ENCODE peak calls at places on chromosome 11, in eight cellular contexts. D, H, W, E, L, S, P and A are unnamed samples.

GRCh38 chr11:21552910-21553309 is 640.0 kb upstream of the ANO5 start:
- DNase-seq in D (no peak), H (no peak), W (no peak), E (no peak), L (no peak), S (no peak), P (peak), A (no peak)

GRCh38 chr11:312092-312816 is 1.6 kb upstream of the IFITM1 start:
- DNase-seq in D (no peak), H (no peak), W (peak), E (no peak), L (no peak), S (no peak), P (no peak), A (no peak)

GRCh38 chr11:134358853-134359490 is 27.2 kb downstream of the GLB1L2 start:
- DNase-seq in D (no peak), H (no peak), W (no peak), E (no peak), L (no peak), S (no peak), P (no peak), A (no peak)

GRCh38 chr11:35714882-35715612 is 52.5 kb downstream of the TRIM44 start:
- DNase-seq in D (no peak), H (no peak), W (peak), E (no peak), L (no peak), S (peak), P (peak), A (peak)

GRCh38 chr11:114040706-114041211 is 18.8 kb upstream of the ZBTB16 start:
- DNase-seq in D (peak), H (no peak), W (peak), E (no peak), L (peak), S (no peak), P (peak), A (no peak)

GRCh38 chr11:111393096-111393495 is 14.0 kb upstream of the POU2AF1 start:
- DNase-seq in D (no peak), H (no peak), W (no peak), E (no peak), L (no peak), S (peak), P (no peak), A (no peak)

GRCh38 chr11:86978247-86978646 is 23.1 kb upstream of the FZD4 start:
- DNase-seq in D (no peak), H (no peak), W (peak), E (no peak), L (no peak), S (no peak), P (peak), A (no peak)

GRCh38 chr11:134024420-134025085 is 44.3 kb upstream of the JAM3 start:
- DNase-seq in D (no peak), H (no peak), W (no peak), E (no peak), L (no peak), S (peak), P (no peak), A (no peak)

GRCh38 chr11:128039140-128040021 is 548.0 kb downstream of the ETS1 start:
- DNase-seq in D (peak), H (peak), W (peak), E (no peak), L (peak), S (peak), P (peak), A (peak)

GRCh38 chr11:86068138-86068861 is 584 bp downstream of the PICALM start:
- DNase-seq in D (peak), H (peak), W (no peak), E (peak), L (peak), S (no peak), P (peak), A (peak)

GRCh38 chr11:76604652-76605241 is 65.8 kb downstream of the LRRC32 start:
- DNase-seq in D (peak), H (no peak), W (peak), E (peak), L (peak), S (peak), P (peak), A (peak)

GRCh38 chr11:44535201-44535980 is 30.1 kb upstream of the CD82 start:
- DNase-seq in D (no peak), H (no peak), W (no peak), E (no peak), L (no peak), S (no peak), P (no peak), A (no peak)

GRCh38 chr11:1398506-1399235 is 8.9 kb downstream of the BRSK2 start:
- DNase-seq in D (no peak), H (no peak), W (no peak), E (no peak), L (no peak), S (no peak), P (no peak), A (no peak)

GRCh38 chr11:2302280-2302843 is 549 bp downstream of the TSPAN32 start:
- DNase-seq in D (peak), H (peak), W (no peak), E (no peak), L (no peak), S (no peak), P (no peak), A (no peak)

GRCh38 chr11:79609511-79609910 is 168.7 kb upstream of the TENM4 start:
- DNase-seq in D (no peak), H (no peak), W (no peak), E (no peak), L (no peak), S (no peak), P (no peak), A (no peak)

GRCh38 chr11:133947298-133947905 is 9.4 kb downstream of the IGSF9B start:
- DNase-seq in D (no peak), H (no peak), W (peak), E (peak), L (no peak), S (peak), P (peak), A (peak)

GRCh38 chr11:2539761-2540520 is 95.1 kb downstream of the KCNQ1 start:
- DNase-seq in D (no peak), H (no peak), W (no peak), E (no peak), L (no peak), S (no peak), P (no peak), A (no peak)

GRCh38 chr11:125083312-125084056 is 20.4 kb downstream of the SLC37A2 start:
- DNase-seq in D (no peak), H (no peak), W (no peak), E (no peak), L (no peak), S (no peak), P (no peak), A (no peak)

GRCh38 chr11:70409437-70409836 is 11.1 kb downstream of the CTTN start:
- DNase-seq in D (no peak), H (no peak), W (no peak), E (no peak), L (no peak), S (no peak), P (no peak), A (no peak)

GRCh38 chr11:71446942-71447688 is 1.1 kb downstream of the DHCR7 start:
- DNase-seq in D (peak), H (no peak), W (peak), E (no peak), L (no peak), S (peak), P (peak), A (peak)

GRCh38 chr11:22976146-22976545 is 115.9 kb upstream of the CCDC179 start:
- DNase-seq in D (no peak), H (no peak), W (peak), E (no peak), L (peak), S (no peak), P (peak), A (peak)

GRCh38 chr11:8672346-8672745 is 10.1 kb downstream of the TRIM66 start:
- DNase-seq in D (no peak), H (no peak), W (no peak), E (no peak), L (no peak), S (no peak), P (no peak), A (no peak)

GRCh38 chr11:32118025-32118974 is 27.4 kb downstream of the RCN1 start:
- DNase-seq in D (no peak), H (no peak), W (peak), E (no peak), L (no peak), S (peak), P (peak), A (peak)

GRCh38 chr11:112822478-112823274 is 138.5 kb upstream of the NCAM1 start:
- DNase-seq in D (no peak), H (no peak), W (no peak), E (peak), L (peak), S (no peak), P (no peak), A (no peak)

GRCh38 chr11:120643254-120643653 is 131.7 kb downstream of the GRIK4 start:
- DNase-seq in D (no peak), H (no peak), W (no peak), E (no peak), L (no peak), S (no peak), P (no peak), A (no peak)

GRCh38 chr11:121630041-121630440 is 177.3 kb upstream of the SORL1-AS1 start:
- DNase-seq in D (no peak), H (no peak), W (peak), E (no peak), L (no peak), S (peak), P (peak), A (peak)

GRCh38 chr11:66312549-66313320 is 4.1 kb downstream of the CD248 start:
- DNase-seq in D (peak), H (peak), W (peak), E (peak), L (peak), S (peak), P (peak), A (peak)

GRCh38 chr11:66314186-66314501 is 2.7 kb downstream of the CD248 start:
- DNase-seq in D (no peak), H (no peak), W (no peak), E (no peak), L (no peak), S (no peak), P (no peak), A (no peak)

GRCh38 chr11:66311965-66312548 is 4.8 kb downstream of the CD248 start:
- DNase-seq in D (peak), H (peak), W (peak), E (peak), L (peak), S (peak), P (peak), A (peak)

GRCh38 chr11:66314561-66315497 is 2.0 kb downstream of the CD248 start:
- DNase-seq in D (no peak), H (no peak), W (no peak), E (no peak), L (no peak), S (no peak), P (peak), A (no peak)

DNA sequence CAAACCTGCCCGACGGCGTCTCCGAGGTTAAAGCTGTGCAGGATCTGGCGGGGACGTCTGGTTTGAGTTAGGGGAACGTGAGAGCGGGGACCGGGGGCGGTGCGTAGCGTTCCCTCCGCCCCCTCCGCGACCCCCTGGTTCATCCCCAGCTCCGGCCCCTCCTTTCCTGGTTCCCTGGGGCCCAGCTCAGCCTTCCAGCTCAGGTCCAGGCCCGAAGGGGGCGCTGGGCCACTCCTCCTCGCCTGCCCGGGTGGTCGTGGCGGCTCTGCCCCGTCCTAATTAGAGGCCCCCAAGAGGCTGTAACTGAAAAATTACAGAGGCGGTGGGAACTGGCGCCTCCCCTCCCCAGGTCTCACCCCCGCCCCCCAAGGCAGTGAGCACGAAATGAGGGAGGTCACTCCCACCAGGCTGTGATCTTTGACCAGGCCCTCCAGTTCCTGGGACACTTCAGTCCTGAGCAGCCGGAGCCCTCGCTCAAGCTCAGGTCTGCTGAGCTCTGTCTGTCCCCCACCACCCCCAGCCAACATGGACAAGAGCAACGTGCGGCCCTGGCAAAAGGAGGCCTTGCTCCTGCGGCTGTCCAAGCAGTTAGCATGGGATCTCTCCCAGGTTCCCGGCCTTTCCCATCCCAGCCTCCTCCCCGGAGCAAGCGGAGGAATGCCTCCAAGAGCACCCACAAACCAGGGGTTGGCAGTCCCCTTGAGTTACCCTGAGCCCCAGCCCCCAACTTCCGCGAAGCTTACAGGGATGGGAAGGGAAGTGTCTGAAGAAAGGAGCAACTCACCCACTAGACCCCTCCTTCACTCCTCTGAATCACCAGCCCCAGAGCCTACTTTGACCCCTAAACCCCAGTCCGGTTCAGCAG is 3.3 kb downstream of the CD248 start:
- DNase-seq in D (no peak), H (no peak), W (peak), E (peak), L (no peak), S (no peak), P (peak), A (peak)
- TF ChIP-seq CTCF in D (no peak), H (no peak), W (peak), E (peak), L (no peak), S (no peak), P (peak), A (peak)

DNA sequence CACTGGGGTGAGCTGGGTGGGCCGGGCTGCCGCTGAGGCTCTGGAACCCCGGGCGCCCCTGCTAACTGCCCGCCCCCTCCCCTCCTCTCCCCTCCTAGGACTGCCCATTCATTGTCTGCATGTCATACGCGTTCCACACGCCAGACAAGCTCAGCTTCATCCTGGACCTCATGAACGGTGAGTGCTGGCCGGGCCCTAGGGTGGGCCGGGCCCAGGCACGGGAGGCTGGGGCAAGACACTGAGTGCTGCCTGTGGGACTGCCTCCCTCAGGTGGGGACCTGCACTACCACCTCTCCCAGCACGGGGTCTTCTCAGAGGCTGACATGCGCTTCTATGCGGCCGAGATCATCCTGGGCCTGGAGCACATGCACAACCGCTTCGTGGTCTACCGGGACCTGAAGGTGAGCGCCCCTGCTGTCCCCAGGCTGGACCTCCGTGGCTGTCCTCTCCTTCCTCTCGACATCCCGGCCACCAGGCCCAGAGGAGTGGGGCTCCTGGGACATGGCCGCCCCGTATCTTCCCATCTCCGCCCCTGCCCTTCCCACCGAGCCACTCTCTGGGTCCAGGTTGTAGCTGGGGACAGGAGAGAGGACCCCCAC is 7.5 kb upstream of the ANKRD13D start:
- DNase-seq in D (no peak), H (no peak), W (no peak), E (no peak), L (no peak), S (no peak), P (no peak), A (no peak)
- TF ChIP-seq CTCF in D (no peak), H (no peak), W (no peak), E (no peak), L (no peak), S (no peak), P (no peak), A (no peak)

GRCh38 chr11:18471995-18472394 is 16.3 kb downstream of the LDHAL6A start:
- DNase-seq in D (no peak), H (no peak), W (no peak), E (no peak), L (no peak), S (no peak), P (no peak), A (no peak)

GRCh38 chr11:18461909-18462308 is 6.3 kb downstream of the LDHAL6A start:
- DNase-seq in D (no peak), H (no peak), W (no peak), E (no peak), L (no peak), S (no peak), P (no peak), A (no peak)

GRCh38 chr11:18468962-18469361 is 13.3 kb downstream of the LDHAL6A start:
- DNase-seq in D (no peak), H (no peak), W (no peak), E (no peak), L (no peak), S (no peak), P (no peak), A (no peak)

GRCh38 chr11:18463439-18463838 is 7.8 kb downstream of the LDHAL6A start:
- DNase-seq in D (no peak), H (no peak), W (no peak), E (no peak), L (no peak), S (no peak), P (no peak), A (no peak)

DNA sequence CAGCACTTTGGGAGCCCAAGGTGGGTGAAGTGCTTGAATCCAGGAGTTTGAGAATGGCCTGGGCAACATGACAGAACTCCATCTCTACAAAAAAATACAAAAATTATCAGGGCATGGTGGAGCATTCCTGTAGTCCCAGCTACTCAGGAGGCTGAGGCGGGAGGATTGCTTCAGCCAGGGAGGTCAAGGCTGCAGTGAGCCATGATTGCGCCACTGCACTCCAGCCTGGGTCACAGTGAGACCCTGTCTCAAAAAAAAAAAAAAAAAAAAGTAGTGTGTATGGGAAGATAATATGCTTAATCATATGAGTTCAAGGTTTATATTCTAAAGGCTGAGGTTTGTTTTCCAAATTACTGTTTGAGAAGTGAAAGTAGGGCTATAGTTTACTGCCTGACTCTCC is 10.7 kb downstream of the LDHAL6A start:
- DNase-seq in D (no peak), H (no peak), W (no peak), E (no peak), L (no peak), S (no peak), P (no peak), A (no peak)
- TF ChIP-seq CTCF in D (no peak), H (no peak), W (no peak), E (no peak), L (no peak), S (no peak), P (no peak), A (no peak)

GRCh38 chr11:63998558-63999348 is 12.5 kb downstream of the OTUB1 start:
- DNase-seq in D (no peak), H (no peak), W (no peak), E (peak), L (peak), S (no peak), P (no peak), A (no peak)
- TF ChIP-seq CTCF in D (no peak), H (no peak), W (no peak), E (peak), L (no peak), S (no peak), P (no peak), A (no peak)

GRCh38 chr11:11163256-11163655 is 189.8 kb downstream of the CSNK2A3 start:
- DNase-seq in D (no peak), H (no peak), W (peak), E (peak), L (no peak), S (no peak), P (peak), A (no peak)
- TF ChIP-seq CTCF in D (no peak), H (peak), W (peak), E (peak), L (no peak), S (no peak), P (peak), A (peak)

DNA sequence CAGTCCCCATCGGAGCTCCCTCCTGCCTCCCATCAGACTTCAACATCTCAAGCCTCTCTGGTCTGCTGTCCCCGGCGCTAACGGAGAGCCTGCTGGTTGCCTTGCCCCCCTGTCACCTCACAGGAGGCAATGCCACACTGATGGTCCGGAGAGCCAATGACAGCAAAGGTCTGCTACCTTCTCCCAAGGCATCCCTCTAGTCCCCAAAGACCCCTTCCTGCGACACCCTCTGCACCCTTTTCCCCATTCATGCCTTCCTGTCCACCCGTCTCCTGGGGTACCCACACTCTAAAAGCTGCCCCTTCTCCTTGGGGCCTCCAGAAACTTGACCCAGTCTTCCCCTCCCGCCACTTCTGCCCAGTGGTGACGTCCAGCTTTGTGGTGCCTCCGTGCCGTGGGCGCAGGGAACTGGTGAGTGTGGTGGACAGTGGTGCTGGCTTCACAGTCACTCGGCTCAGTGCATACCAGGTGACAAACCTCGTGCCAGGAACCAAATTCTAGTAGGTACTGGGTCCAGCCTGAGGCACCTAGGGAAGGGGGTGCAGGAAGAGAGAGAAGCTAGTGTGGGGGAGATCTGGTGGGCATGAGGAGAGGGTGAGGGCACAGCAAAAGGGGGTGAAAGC is 860 bp downstream of the UPK2 start:
- DNase-seq in D (no peak), H (no peak), W (no peak), E (no peak), L (no peak), S (no peak), P (no peak), A (no peak)
- TF ChIP-seq CTCF in D (no peak), H (no peak), W (no peak), E (no peak), L (no peak), S (no peak), P (no peak), A (no peak)